ENCODE peak calls at places on chromosomes 3 and 15, in five cellular contexts. Z, F, O, I and X are unnamed samples.

GRCh38 chr3:73661262-73661661 is 36.5 kb upstream of the PDZRN3 start:
- DNase-seq in O (no peak), I (no peak), F (peak), Z (no peak), X (no peak)

GRCh38 chr3:169390741-169391300 is 272.7 kb downstream of the MECOM start:
- DNase-seq in I (no peak), F (no peak), O (no peak), Z (no peak), X (no peak)

GRCh38 chr15:81087121-81087520 is 46.9 kb upstream of the CFAP161 start:
- DNase-seq in F (no peak), O (no peak), Z (no peak), I (no peak), X (no peak)

GRCh38 chr3:55180936-55181535 is 253.2 kb upstream of the LRTM1 start:
- DNase-seq in I (peak), F (no peak), O (no peak), Z (peak), X (no peak)

GRCh38 chr3:149090907-149091306 is 4.6 kb upstream of the HLTF start:
- DNase-seq in O (no peak), I (no peak), F (no peak), Z (no peak), X (no peak)

GRCh38 chr3:134326760-134327593 is 47.3 kb downstream of the AMOTL2 start:
- DNase-seq in O (peak), I (peak), Z (peak), F (peak), X (no peak)

GRCh38 chr3:160754371-160754854 is 1.6 kb upstream of the PPM1L start:
- DNase-seq in F (no peak), I (no peak), Z (peak), O (peak), X (no peak)

GRCh38 chr3:197793246-197793645 is 2.2 kb downstream of the LRCH3 start:
- DNase-seq in O (no peak), I (no peak), Z (peak), F (no peak), X (no peak)

GRCh38 chr3:23760871-23761373 is 44.8 kb upstream of the UBE2E1 start:
- DNase-seq in O (no peak), F (no peak), I (no peak), Z (no peak), X (no peak)

GRCh38 chr3:23219117-23219516 is 16.0 kb downstream of the UBE2E2 start:
- DNase-seq in Z (no peak), F (no peak), O (no peak), I (no peak), X (no peak)

GRCh38 chr15:101140697-101141065 is 111.2 kb downstream of the CHSY1 start:
- DNase-seq in I (no peak), F (no peak), Z (no peak), O (no peak), X (peak)

GRCh38 chr3:189863031-189863430 is 231.8 kb downstream of the TP63 start:
- DNase-seq in I (peak), O (no peak), Z (peak), F (no peak), X (no peak)

GRCh38 chr15:52261498-52262242 is 33.9 kb downstream of the MYO5C start:
- DNase-seq in F (peak), I (peak), O (peak), Z (peak), X (peak)

GRCh38 chr3:130935761-130936160 is 41.9 kb downstream of the ATP2C1 start:
- DNase-seq in Z (peak), F (no peak), I (no peak), O (no peak), X (no peak)

GRCh38 chr3:183541738-183542137 is 13.8 kb downstream of the KLHL6 start:
- DNase-seq in I (no peak), O (no peak), Z (no peak), F (no peak), X (no peak)

GRCh38 chr15:74543583-74543982 is 2.6 kb downstream of the ARID3B start:
- DNase-seq in Z (no peak), F (no peak), I (no peak), O (no peak), X (no peak)

GRCh38 chr3:129596194-129597086 is 10.0 kb downstream of the PLXND1 start:
- DNase-seq in I (peak), Z (no peak), F (peak), O (peak), X (peak)

GRCh38 chr3:26712211-26713026 is 89.8 kb downstream of the LRRC3B start:
- DNase-seq in Z (peak), O (no peak), F (no peak), I (peak), X (no peak)

GRCh38 chr3:99945328-99945995 is 127.8 kb downstream of the CMSS1 start:
- DNase-seq in I (no peak), O (no peak), Z (no peak), F (no peak), X (no peak)

GRCh38 chr15:64893481-64894394 is 18.0 kb upstream of the ANKDD1A start:
- DNase-seq in Z (peak), I (peak), O (peak), F (peak), X (peak)

GRCh38 chr15:64895285-64896065 is 16.2 kb upstream of the ANKDD1A start:
- DNase-seq in Z (no peak), I (no peak), F (no peak), O (peak), X (peak)

GRCh38 chr15:64896371-64897069 is 15.2 kb upstream of the ANKDD1A start:
- DNase-seq in F (no peak), O (no peak), I (no peak), Z (no peak), X (no peak)

GRCh38 chr15:64892850-64893403 is 18.8 kb upstream of the ANKDD1A start:
- DNase-seq in O (no peak), Z (no peak), I (no peak), F (no peak), X (peak)

GRCh38 chr15:64894395-64895056 is 17.2 kb upstream of the ANKDD1A start:
- DNase-seq in I (no peak), O (peak), Z (no peak), F (no peak), X (peak)
- H3K27ac ChIP-seq in I (no peak), O (peak), Z (peak), F (peak), X (peak)

GRCh38 chr15:66484539-66485112 is 12.9 kb downstream of the SNAPC5 start:
- DNase-seq in Z (no peak), I (no peak), F (no peak), O (no peak), X (no peak)

GRCh38 chr15:66480267-66480666 is 17.3 kb downstream of the SNAPC5 start:
- DNase-seq in I (no peak), F (no peak), Z (no peak), O (no peak), X (no peak)

GRCh38 chr15:66483131-66483566 is 14.4 kb downstream of the SNAPC5 start:
- DNase-seq in O (peak), I (no peak), F (no peak), Z (no peak), X (peak)

GRCh38 chr15:66482539-66482938 is 15.0 kb downstream of the SNAPC5 start:
- DNase-seq in O (no peak), Z (no peak), I (no peak), F (no peak), X (peak)

GRCh38 chr15:66481107-66481856 is 16.3 kb downstream of the SNAPC5 start:
- DNase-seq in F (no peak), Z (peak), O (no peak), I (no peak), X (no peak)
- TF ChIP-seq CTCF in F (no peak), Z (no peak), O (no peak), I (no peak), X (no peak)

GRCh38 chr15:82679626-82680199 is 30.0 kb downstream of the AP3B2 start:
- DNase-seq in O (no peak), Z (no peak), F (no peak), I (no peak), X (no peak)

GRCh38 chr15:82677720-82678323 is 30.7 kb upstream of the CPEB1 start:
- DNase-seq in O (no peak), F (no peak), Z (no peak), I (no peak), X (no peak)

GRCh38 chr15:82680200-82681102 is 29.2 kb downstream of the AP3B2 start:
- DNase-seq in Z (peak), F (no peak), O (peak), I (peak), X (peak)

GRCh38 chr15:82681371-82681770 is 28.3 kb downstream of the AP3B2 start:
- DNase-seq in I (no peak), F (no peak), O (no peak), Z (no peak), X (no peak)
- H3K27ac ChIP-seq in I (no peak), F (no peak), O (no peak), Z (no peak), X (no peak)

DNA sequence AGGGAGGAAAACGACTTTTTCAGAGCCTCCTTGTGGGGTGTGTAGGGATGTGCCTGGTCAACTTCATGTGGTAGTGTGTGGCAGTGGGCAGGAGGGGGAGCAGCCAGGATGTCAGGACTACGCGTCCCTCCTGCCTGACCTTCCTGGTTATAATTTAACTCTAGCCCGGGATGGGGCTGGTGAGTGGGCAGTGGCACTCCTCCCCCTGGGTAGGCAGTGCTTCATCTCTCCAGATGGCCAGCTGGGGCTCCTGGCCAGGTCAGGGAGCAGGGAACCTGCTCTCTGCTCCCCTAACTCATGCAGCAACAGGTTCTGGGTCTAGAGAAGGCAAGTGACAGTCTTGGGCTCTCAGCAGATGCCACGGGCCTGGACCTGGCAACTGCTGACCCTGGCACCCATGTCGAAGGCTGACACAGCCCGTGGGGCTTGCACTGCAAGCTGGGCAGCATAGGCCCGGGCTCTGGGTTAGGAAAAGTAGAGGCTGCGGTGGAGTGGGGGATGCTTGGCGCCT is 2.6 kb downstream of the ITIH4 start:
- DNase-seq in Z (no peak), I (peak), F (no peak), O (no peak), X (no peak)
- TF ChIP-seq CTCF in Z (no peak), I (no peak), F (no peak), O (no peak), X (no peak)

DNA sequence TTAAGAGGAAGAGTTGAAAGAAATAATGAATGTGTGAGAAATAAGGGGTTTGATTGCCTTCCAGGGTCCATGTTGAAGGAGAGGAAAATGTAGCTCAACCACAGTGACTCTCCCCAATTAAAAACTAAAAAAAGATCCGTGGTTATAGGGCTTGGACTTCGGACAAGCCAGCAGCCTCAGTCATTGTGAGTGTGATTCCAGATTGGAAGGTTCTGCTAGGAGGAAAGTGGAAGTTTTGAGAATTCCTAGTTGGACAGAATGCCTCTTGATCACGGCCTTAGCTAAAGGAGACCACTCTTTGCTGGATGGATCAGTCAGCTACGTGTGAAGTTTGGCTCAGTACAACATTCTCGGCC is 27.3 kb downstream of the FLNB start:
- DNase-seq in Z (no peak), I (no peak), F (no peak), O (no peak), X (no peak)
- H3K27ac ChIP-seq in Z (no peak), I (no peak), F (no peak), O (no peak), X (no peak)

GRCh38 chr15:38072507-38073277 is 138.3 kb downstream of the TMCO5A start:
- DNase-seq in Z (peak), I (peak), O (peak), F (no peak), X (peak)
- TF ChIP-seq CTCF in Z (peak), I (peak), O (no peak), F (peak), X (no peak)